ENCODE peak calls at places on chromosomes 4 and X, in ten cellular contexts. H is body of pancreas; A is astrocyte of the cerebellum; I is GM12864; Y is IMR-90; N is AG04450; B is dorsolateral prefrontal cortex; X is WTC11; D is MM.1S; F is CD8-positive, alpha-beta T cell. O is an unnamed sample.
A peak's percentile ranks its signal among the peaks of the same experiment; 100 is the strongest.

GRCh38 chr4:94766856-94767255 is 9.1 kb downstream of the BMPR1B start:
- DNase-seq in H (no peak), A (peak; percentile 41), I (no peak), Y (peak; percentile 60), N (no peak), B (no peak), X (no peak), D (no peak), F (no peak), O (no peak)

GRCh38 chr4:2402053-2402452 is 16.4 kb downstream of the ZFYVE28 start:
- DNase-seq in H (peak; percentile 80), A (no peak), I (no peak), Y (no peak), N (no peak), B (peak; percentile 62), X (peak; percentile 88), D (no peak), F (peak; percentile 49), O (no peak)

GRCh38 chr4:84862064-84862463 is 104.4 kb downstream of the WDFY3 start:
- DNase-seq in H (no peak), A (no peak), I (no peak), Y (no peak), N (no peak), B (no peak), X (no peak), D (no peak), F (no peak), O (no peak)

GRCh38 chr4:95466791-95467190 is 82.0 kb downstream of the UNC5C start:
- DNase-seq in H (no peak), A (no peak), I (no peak), Y (no peak), N (no peak), B (no peak), X (no peak), D (no peak), F (no peak), O (no peak)

GRCh38 chr4:39574946-39575345 is 47.7 kb upstream of the UGDH start:
- DNase-seq in H (no peak), A (no peak), I (no peak), Y (no peak), N (no peak), B (no peak), X (no peak), D (no peak), F (no peak), O (no peak)

GRCh38 chrX:12868747-12869146 is 1.9 kb downstream of the TLR7 start:
- DNase-seq in H (no peak), A (no peak), I (peak; percentile 37), Y (no peak), N (no peak), B (no peak), X (no peak), D (peak; percentile 64), F (no peak), O (no peak)

GRCh38 chr4:138225477-138225876 is 16.7 kb downstream of the SLC7A11 start:
- DNase-seq in H (no peak), A (no peak), I (no peak), Y (peak; percentile 23), N (no peak), B (no peak), X (no peak), D (no peak), F (no peak), O (no peak)

GRCh38 chr4:112173593-112174559 is 28.6 kb downstream of the FAM241A start:
- DNase-seq in H (no peak), A (no peak), I (no peak), Y (no peak), N (no peak), B (no peak), X (no peak), D (no peak), F (no peak), O (no peak)

DNA sequence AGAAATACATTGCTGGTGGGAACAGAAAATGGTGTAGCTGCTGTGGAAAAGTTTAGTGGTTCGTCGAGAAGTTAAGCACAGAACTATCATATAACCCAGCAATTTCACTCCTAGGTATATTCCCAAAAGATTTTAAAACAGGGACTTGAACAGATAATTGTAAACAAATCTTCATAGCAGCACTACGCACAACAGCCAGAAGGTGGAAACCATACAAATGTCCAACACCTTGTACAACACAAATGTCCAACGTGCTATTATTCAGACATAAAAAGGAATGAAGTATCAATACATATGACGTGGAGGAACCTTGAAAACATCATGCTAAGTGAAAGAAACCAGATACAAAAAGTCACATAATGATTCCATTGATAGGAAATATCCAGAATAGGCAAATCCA is 37.9 kb downstream of the CUL4B start:
- DNase-seq in H (no peak), A (no peak), I (no peak), Y (no peak), N (no peak), B (no peak), X (no peak), D (no peak), F (no peak), O (no peak)
- TF ChIP-seq CTCF in H (no peak), A (no peak), I (no peak), Y (no peak), N (no peak), B (no peak), X (no peak), D (no peak), F (no peak), O (no peak)

GRCh38 chrX:37302569-37302968 is 46.6 kb upstream of the PRRG1 start:
- DNase-seq in H (peak; percentile 28), A (no peak), I (no peak), Y (peak; percentile 21), N (no peak), B (no peak), X (peak; percentile 29), D (no peak), F (no peak), O (no peak)
- TF ChIP-seq CTCF in H (no peak), A (peak; percentile 9), I (no peak), Y (peak; percentile 45), N (peak; percentile 46), B (peak; percentile 62), X (no peak), D (no peak), F (no peak), O (peak; percentile 31)

GRCh38 chr4:8155660-8156421 is 2.8 kb downstream of the ABLIM2 start:
- DNase-seq in H (no peak), A (no peak), I (no peak), Y (no peak), N (no peak), B (no peak), X (no peak), D (no peak), F (no peak), O (no peak)
- TF ChIP-seq CTCF in H (no peak), A (no peak), I (no peak), Y (no peak), N (no peak), B (no peak), X (no peak), D (no peak), F (no peak), O (no peak)

GRCh38 chr4:98672583-98673281 is 14.3 kb upstream of the TSPAN5 start:
- DNase-seq in H (no peak), A (no peak), I (no peak), Y (no peak), N (no peak), B (no peak), X (no peak), D (no peak), F (no peak), O (no peak)
- TF ChIP-seq CTCF in H (no peak), A (no peak), I (no peak), Y (no peak), N (peak; percentile 8), B (no peak), X (no peak), D (no peak), F (no peak), O (no peak)

GRCh38 chrX:110420771-110421498 is 62.3 kb downstream of the RTL9 start:
- DNase-seq in H (no peak), A (no peak), I (no peak), Y (peak; percentile 34), N (no peak), B (peak; percentile 75), X (no peak), D (peak; percentile 23), F (no peak), O (no peak)
- TF ChIP-seq CTCF in H (no peak), A (peak; percentile 33), I (peak; percentile 39), Y (peak; percentile 23), N (peak; percentile 35), B (peak; percentile 6), X (no peak), D (peak; percentile 48), F (no peak), O (peak; percentile 24)

GRCh38 chr4:74623041-74623440 is 171.3 kb downstream of the BTC start:
- DNase-seq in H (no peak), A (peak; percentile 19), I (no peak), Y (peak; percentile 24), N (no peak), B (no peak), X (no peak), D (peak; percentile 69), F (no peak), O (no peak)
- TF ChIP-seq CTCF in H (peak; percentile 32), A (peak; percentile 36), I (peak; percentile 46), Y (peak; percentile 34), N (peak; percentile 30), B (peak; percentile 31), X (peak; percentile 20), D (peak; percentile 72), F (peak; percentile 52), O (peak; percentile 55)

DNA sequence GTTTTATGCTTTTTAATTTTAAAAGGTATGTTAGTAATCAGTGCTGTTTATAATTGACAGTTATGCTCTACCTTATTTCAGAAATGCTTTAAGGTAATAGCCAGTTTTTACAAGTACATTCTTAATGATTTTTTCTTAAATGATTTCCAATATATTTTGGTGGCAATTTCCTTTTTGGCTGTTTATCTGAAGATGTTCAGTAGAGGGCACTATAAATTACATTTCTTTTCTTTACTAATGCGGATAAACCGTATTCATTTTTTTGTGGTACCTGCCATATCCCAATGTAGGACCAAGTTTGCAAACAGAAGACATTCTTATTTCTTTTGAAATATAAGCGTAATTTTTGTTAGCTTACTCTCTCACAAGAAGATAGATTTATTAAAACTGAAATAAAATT is 65.4 kb downstream of the CCKAR start:
- DNase-seq in H (no peak), A (no peak), I (no peak), Y (no peak), N (no peak), B (no peak), X (no peak), D (no peak), F (no peak), O (no peak)
- TF ChIP-seq CTCF in H (peak; percentile 7), A (no peak), I (no peak), Y (peak; percentile 26), N (peak; percentile 12), B (no peak), X (no peak), D (no peak), F (no peak), O (peak; percentile 38)

GRCh38 chr4:28378109-28378830 is 1517.6 kb downstream of the STIM2 start:
- DNase-seq in H (no peak), A (no peak), I (no peak), Y (no peak), N (no peak), B (no peak), X (peak; percentile 14), D (no peak), F (no peak), O (no peak)
- TF ChIP-seq CTCF in H (no peak), A (no peak), I (no peak), Y (no peak), N (no peak), B (no peak), X (peak; percentile 49), D (no peak), F (no peak), O (no peak)

O was measured in osteocyte.